ENCODE peak calls at places on chromosomes 13 and 19, in four cellular contexts. One of them, this sample, is unnamed.

GRCh38 chr13:110232756-110233155 is 74.2 kb downstream of the COL4A1 start:
- DNase-seq in heart right ventricle: no peak
- DNase-seq in WERI-Rb-1: no peak
- DNase-seq in prostate gland: no peak
- DNase-seq in this sample: no peak

GRCh38 chr13:59823495-59823894 is 340.2 kb downstream of the DIAPH3 start:
- DNase-seq in heart right ventricle: no peak
- DNase-seq in WERI-Rb-1: no peak
- DNase-seq in prostate gland: no peak
- DNase-seq in this sample: no peak

GRCh38 chr13:30124131-30124768 is 183.1 kb downstream of the KATNAL1 start:
- DNase-seq in heart right ventricle: no peak
- DNase-seq in WERI-Rb-1: no peak
- DNase-seq in prostate gland: no peak
- DNase-seq in this sample: no peak

GRCh38 chr19:35223856-35224505 is 4.6 kb downstream of the FAM187B start:
- DNase-seq in heart right ventricle: no peak
- DNase-seq in WERI-Rb-1: no peak
- DNase-seq in prostate gland: no peak
- DNase-seq in this sample: no peak

GRCh38 chr13:63628310-63628709 is 2212.7 kb upstream of the PCDH20 start:
- DNase-seq in heart right ventricle: no peak
- DNase-seq in WERI-Rb-1: no peak
- DNase-seq in prostate gland: no peak
- DNase-seq in this sample: no peak

GRCh38 chr19:42010245-42011126 is 16.5 kb upstream of the ATP1A3 start:
- DNase-seq in heart right ventricle: no peak
- DNase-seq in WERI-Rb-1: no peak
- DNase-seq in prostate gland: no peak
- DNase-seq in this sample: no peak

GRCh38 chr19:13155472-13156284 is 5.5 kb downstream of the IER2 start:
- DNase-seq in heart right ventricle: peak
- DNase-seq in WERI-Rb-1: peak
- DNase-seq in prostate gland: peak
- DNase-seq in this sample: peak

GRCh38 chr13:21354721-21355120 is 104.4 kb downstream of the ZDHHC20 start:
- DNase-seq in heart right ventricle: no peak
- DNase-seq in WERI-Rb-1: no peak
- DNase-seq in prostate gland: no peak
- DNase-seq in this sample: no peak

GRCh38 chr13:35621989-35622388 is 145.5 kb upstream of the MAB21L1 start:
- DNase-seq in heart right ventricle: no peak
- DNase-seq in WERI-Rb-1: no peak
- DNase-seq in prostate gland: no peak
- DNase-seq in this sample: no peak

GRCh38 chr13:96811049-96811448 is 183.2 kb downstream of the OXGR1 start:
- DNase-seq in heart right ventricle: no peak
- DNase-seq in WERI-Rb-1: no peak
- DNase-seq in prostate gland: no peak
- DNase-seq in this sample: peak

GRCh38 chr19:48403606-48404005 is 10.1 kb downstream of the GRIN2D start:
- DNase-seq in heart right ventricle: no peak
- DNase-seq in WERI-Rb-1: peak
- DNase-seq in prostate gland: peak
- DNase-seq in this sample: no peak

GRCh38 chr13:27662738-27663470 is 41.2 kb downstream of the POLR1D start:
- DNase-seq in heart right ventricle: no peak
- DNase-seq in WERI-Rb-1: no peak
- DNase-seq in prostate gland: no peak
- DNase-seq in this sample: no peak

GRCh38 chr19:17404015-17404414 is 1.4 kb downstream of the BST2 start:
- DNase-seq in heart right ventricle: no peak
- DNase-seq in WERI-Rb-1: no peak
- DNase-seq in prostate gland: no peak
- DNase-seq in this sample: no peak
- H3K4me3 ChIP-seq in heart right ventricle: peak
- H3K4me3 ChIP-seq in WERI-Rb-1: no peak
- H3K4me3 ChIP-seq in prostate gland: no peak
- H3K4me3 ChIP-seq in this sample: peak

GRCh38 chr19:53980553-53981407 is 10.7 kb upstream of the CACNG6 start:
- DNase-seq in heart right ventricle: no peak
- DNase-seq in WERI-Rb-1: peak
- DNase-seq in prostate gland: no peak
- DNase-seq in this sample: no peak
- H3K4me3 ChIP-seq in heart right ventricle: peak
- H3K4me3 ChIP-seq in WERI-Rb-1: peak
- H3K4me3 ChIP-seq in prostate gland: no peak
- H3K4me3 ChIP-seq in this sample: peak

DNA sequence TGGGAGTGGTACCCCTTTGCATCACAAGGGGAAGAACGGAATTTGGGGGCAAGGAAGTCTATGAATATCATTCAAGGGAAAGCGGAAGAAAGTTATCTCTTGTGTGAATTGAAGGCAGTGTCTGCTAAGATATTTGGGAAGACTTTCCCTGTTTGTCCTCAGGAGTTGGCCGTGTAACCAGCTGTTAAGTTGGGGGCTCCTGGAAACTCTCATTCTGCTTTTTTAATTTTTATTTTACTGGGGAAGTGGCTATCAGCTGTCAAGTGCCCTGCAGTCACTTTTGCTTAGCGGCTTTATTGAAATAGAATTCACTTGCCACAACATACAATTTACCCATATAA is 2.9 kb downstream of the UPF1 start:
- DNase-seq in heart right ventricle: no peak
- DNase-seq in WERI-Rb-1: no peak
- DNase-seq in prostate gland: no peak
- DNase-seq in this sample: no peak
- H3K4me3 ChIP-seq in heart right ventricle: peak
- H3K4me3 ChIP-seq in WERI-Rb-1: no peak
- H3K4me3 ChIP-seq in prostate gland: no peak
- H3K4me3 ChIP-seq in this sample: peak

DNA sequence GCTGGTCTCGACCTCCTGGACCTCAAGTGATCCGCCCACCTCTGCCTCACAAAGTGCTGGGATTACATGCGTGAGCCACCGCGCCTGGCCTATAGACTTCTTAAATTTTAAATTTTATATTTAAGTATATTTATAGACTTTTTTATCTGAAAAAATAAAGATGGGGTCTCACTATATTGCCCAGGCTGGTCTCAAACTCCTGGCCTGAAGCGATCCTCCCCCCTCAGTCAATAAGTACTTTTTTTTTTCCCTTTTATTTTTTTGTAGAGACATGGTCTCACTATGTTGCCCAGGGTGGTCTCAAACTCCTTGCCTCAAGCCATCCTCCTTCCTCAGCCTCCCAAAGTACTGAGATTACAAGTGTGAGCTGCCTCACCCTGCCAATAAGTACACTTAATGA is 1.9 kb downstream of the SERTAD1 start:
- DNase-seq in heart right ventricle: no peak
- DNase-seq in WERI-Rb-1: no peak
- DNase-seq in prostate gland: no peak
- DNase-seq in this sample: no peak
- H3K4me3 ChIP-seq in heart right ventricle: peak
- H3K4me3 ChIP-seq in WERI-Rb-1: no peak
- H3K4me3 ChIP-seq in prostate gland: no peak
- H3K4me3 ChIP-seq in this sample: no peak

DNA sequence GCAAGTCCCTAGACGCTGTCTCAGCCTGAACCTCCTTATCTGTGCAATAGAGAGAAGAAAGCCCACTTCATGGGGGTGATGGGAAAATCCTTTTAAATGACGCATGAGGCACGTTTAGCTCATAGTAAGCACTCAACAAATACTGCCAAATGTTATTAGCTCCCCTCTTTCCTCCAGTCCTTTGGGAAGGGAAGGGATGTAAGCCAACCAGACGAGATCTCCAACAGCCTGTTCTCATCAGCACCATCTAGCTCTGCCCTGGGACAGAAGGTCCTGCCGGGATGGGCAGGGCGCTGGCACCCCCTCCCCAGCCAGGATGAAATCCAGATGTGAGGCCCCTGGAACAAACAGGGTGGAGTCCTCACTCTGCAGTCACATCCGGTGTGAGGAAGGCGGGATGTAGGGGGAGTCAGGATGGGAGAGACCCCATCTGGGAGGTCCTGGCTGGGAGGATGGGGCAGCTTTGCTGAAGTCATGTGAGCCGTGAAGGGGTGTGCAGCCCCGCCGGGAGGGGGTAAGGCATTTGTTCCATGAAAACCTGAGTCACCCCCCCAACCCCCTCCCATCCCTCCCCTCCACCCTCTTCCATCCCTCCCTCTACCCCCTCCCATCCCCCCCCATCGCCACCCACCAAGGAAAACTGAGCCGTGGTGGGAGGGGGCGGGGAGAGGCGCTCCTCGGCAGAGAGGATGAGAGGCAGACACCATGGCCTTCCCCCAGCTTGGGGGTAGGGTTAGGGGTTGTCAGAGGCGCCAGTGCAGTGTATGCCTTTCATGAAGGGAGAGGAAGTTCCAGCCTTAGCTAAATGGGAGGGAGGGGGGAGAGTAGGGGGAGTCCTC is 4.5 kb downstream of the S1PR2 start:
- DNase-seq in heart right ventricle: peak
- DNase-seq in WERI-Rb-1: no peak
- DNase-seq in prostate gland: no peak
- DNase-seq in this sample: peak
- H3K4me3 ChIP-seq in heart right ventricle: peak
- H3K4me3 ChIP-seq in WERI-Rb-1: no peak
- H3K4me3 ChIP-seq in prostate gland: no peak
- H3K4me3 ChIP-seq in this sample: no peak

DNA sequence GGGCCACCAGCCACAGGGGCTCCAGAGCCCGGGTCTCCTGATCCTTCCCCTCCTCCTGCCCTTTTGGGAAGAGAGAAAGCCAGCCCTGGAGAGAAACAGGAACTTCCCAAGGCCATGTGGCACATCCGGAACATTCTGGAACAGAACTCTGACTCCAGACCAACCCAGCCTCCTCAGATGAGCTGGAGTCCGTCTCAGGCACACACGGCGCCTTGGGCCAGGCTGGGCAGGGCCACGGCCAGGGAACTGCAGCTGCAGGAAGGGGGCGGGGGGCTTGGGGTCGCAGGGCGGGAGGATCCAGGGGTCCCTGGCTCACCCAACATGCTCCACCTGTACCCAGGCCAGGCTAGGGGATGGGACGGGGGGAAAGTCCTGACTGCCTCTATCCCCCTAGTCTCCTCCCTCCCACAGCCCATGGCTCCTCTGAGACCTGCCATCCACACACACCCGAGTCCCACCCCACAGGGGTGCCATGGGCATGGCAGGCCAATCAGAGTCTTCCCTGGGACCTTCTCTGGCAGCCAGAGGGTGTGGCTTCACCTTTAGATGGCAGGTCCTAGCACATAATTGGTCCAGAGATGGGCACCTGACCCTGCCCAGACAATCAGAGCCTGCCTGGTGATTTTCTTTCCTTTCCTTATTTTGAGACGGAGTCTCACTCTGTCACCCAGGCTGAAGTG is 22.9 kb downstream of the SBNO2 start:
- DNase-seq in heart right ventricle: no peak
- DNase-seq in WERI-Rb-1: no peak
- DNase-seq in prostate gland: no peak
- DNase-seq in this sample: no peak
- H3K4me3 ChIP-seq in heart right ventricle: no peak
- H3K4me3 ChIP-seq in WERI-Rb-1: no peak
- H3K4me3 ChIP-seq in prostate gland: no peak
- H3K4me3 ChIP-seq in this sample: no peak

GRCh38 chr19:53907690-53908089 is 1.4 kb upstream of the CACNG7 start:
- DNase-seq in heart right ventricle: no peak
- DNase-seq in WERI-Rb-1: no peak
- DNase-seq in prostate gland: no peak
- DNase-seq in this sample: no peak

GRCh38 chr19:53904909-53905308 is 4.2 kb upstream of the CACNG7 start:
- DNase-seq in heart right ventricle: no peak
- DNase-seq in WERI-Rb-1: no peak
- DNase-seq in prostate gland: no peak
- DNase-seq in this sample: no peak

GRCh38 chr19:53905787-53906186 is 3.3 kb upstream of the CACNG7 start:
- DNase-seq in heart right ventricle: no peak
- DNase-seq in WERI-Rb-1: no peak
- DNase-seq in prostate gland: no peak
- DNase-seq in this sample: no peak

GRCh38 chr19:53907193-53907581 is 1.9 kb upstream of the CACNG7 start:
- DNase-seq in heart right ventricle: no peak
- DNase-seq in WERI-Rb-1: no peak
- DNase-seq in prostate gland: no peak
- DNase-seq in this sample: no peak

GRCh38 chr19:53906211-53907192 is 2.6 kb upstream of the CACNG7 start:
- DNase-seq in heart right ventricle: peak
- DNase-seq in WERI-Rb-1: peak
- DNase-seq in prostate gland: no peak
- DNase-seq in this sample: peak
- H3K4me3 ChIP-seq in heart right ventricle: no peak
- H3K4me3 ChIP-seq in WERI-Rb-1: peak
- H3K4me3 ChIP-seq in prostate gland: no peak
- H3K4me3 ChIP-seq in this sample: no peak

GRCh38 chr19:16067205-16067938 is 8.9 kb upstream of the TPM4 start:
- DNase-seq in heart right ventricle: peak
- DNase-seq in WERI-Rb-1: no peak
- DNase-seq in prostate gland: peak
- DNase-seq in this sample: peak

GRCh38 chr19:16066611-16067104 is 9.6 kb upstream of the TPM4 start:
- DNase-seq in heart right ventricle: no peak
- DNase-seq in WERI-Rb-1: peak
- DNase-seq in prostate gland: peak
- DNase-seq in this sample: peak

GRCh38 chr19:16069813-16070365 is 6.4 kb upstream of the TPM4 start:
- DNase-seq in heart right ventricle: no peak
- DNase-seq in WERI-Rb-1: no peak
- DNase-seq in prostate gland: no peak
- DNase-seq in this sample: peak

GRCh38 chr19:16070366-16070990 is 5.8 kb upstream of the TPM4 start:
- DNase-seq in heart right ventricle: peak
- DNase-seq in WERI-Rb-1: no peak
- DNase-seq in prostate gland: peak
- DNase-seq in this sample: peak

DNA sequence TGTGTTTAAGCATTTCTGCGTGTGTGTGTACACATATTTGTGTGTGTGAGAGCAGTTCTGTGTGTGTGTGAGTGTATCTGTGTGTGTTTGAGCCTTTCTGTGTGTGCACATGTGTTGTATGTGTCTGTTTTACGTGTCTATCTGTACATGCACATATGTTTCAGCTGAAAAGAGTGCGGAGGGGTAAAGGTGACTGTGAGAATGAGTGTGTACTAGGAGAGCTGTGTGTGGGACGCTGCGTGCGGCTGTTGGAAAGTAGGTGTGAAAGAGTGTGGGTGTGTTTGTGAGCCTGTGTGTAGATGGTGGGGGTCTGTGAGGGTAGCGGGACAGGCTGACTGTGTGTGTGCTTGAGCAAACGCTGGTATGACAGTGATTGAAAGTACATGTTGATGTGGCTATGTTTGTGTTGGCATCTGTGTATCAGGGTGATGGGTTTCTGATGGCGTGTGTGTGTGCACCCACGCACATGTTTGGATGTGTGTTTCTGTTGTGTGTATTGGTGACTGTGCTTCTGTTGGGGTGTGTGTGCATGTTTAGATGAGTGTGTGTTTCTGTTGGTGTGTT is 7.5 kb upstream of the TPM4 start:
- DNase-seq in heart right ventricle: no peak
- DNase-seq in WERI-Rb-1: no peak
- DNase-seq in prostate gland: no peak
- DNase-seq in this sample: no peak
- H3K4me3 ChIP-seq in heart right ventricle: peak
- H3K4me3 ChIP-seq in WERI-Rb-1: no peak
- H3K4me3 ChIP-seq in prostate gland: peak
- H3K4me3 ChIP-seq in this sample: peak